ENCODE peak calls at places on chromosomes 2 and 18, in seven cellular contexts. Z, N, Y, M, X, D and W are unnamed samples.

GRCh38 chr2:70705160-70705850 is 62.7 kb downstream of the ADD2 start:
- DNase-seq in D (no peak), N (no peak), M (no peak), Y (no peak), Z (no peak), X (no peak), W (no peak)

GRCh38 chr18:25787281-25787680 is 303.1 kb downstream of the SS18 start:
- DNase-seq in Z (no peak), X (no peak), Y (no peak), N (no peak), M (no peak), D (no peak), W (no peak)

GRCh38 chr18:22710628-22711380 is 222.3 kb upstream of the RBBP8 start:
- DNase-seq in N (no peak), X (peak; percentile 45), D (peak; percentile 59), Y (peak; percentile 75), Z (no peak), M (peak; percentile 25), W (peak; percentile 54)

GRCh38 chr2:144941743-144942488 is 422.0 kb upstream of the ZEB2 start:
- DNase-seq in M (no peak), X (no peak), Z (no peak), N (no peak), D (no peak), Y (no peak), W (peak; percentile 1)

GRCh38 chr18:2547477-2548087 is 23.7 kb downstream of the METTL4 start:
- DNase-seq in Y (peak; percentile 27), N (no peak), M (peak; percentile 65), D (peak; percentile 73), X (no peak), Z (peak; percentile 80), W (peak; percentile 57)

GRCh38 chr2:56754066-56754615 is 570.4 kb downstream of the CCDC85A start:
- DNase-seq in X (no peak), M (no peak), D (no peak), Z (no peak), N (no peak), Y (no peak), W (no peak)

GRCh38 chr2:151952691-151953456 is 124.7 kb upstream of the ARL5A start:
- DNase-seq in Y (no peak), X (no peak), N (no peak), M (no peak), Z (no peak), D (no peak), W (no peak)

GRCh38 chr2:37784759-37785149 is 113.3 kb upstream of the CDC42EP3 start:
- DNase-seq in D (no peak), Z (no peak), Y (no peak), M (no peak), N (no peak), X (no peak), W (no peak)

GRCh38 chr2:36477744-36478143 is 120.2 kb downstream of the FEZ2 start:
- DNase-seq in N (no peak), Y (no peak), Z (no peak), X (no peak), M (no peak), D (no peak), W (no peak)

GRCh38 chr2:28901202-28901601 is 6.7 kb downstream of the WDR43 start:
- DNase-seq in Y (no peak), D (peak; percentile 8), X (no peak), M (peak; percentile 23), Z (no peak), N (no peak), W (no peak)

GRCh38 chr18:30192216-30192615 is 850.3 kb downstream of the DSC3 start:
- DNase-seq in Y (no peak), Z (no peak), D (no peak), N (no peak), M (peak; percentile 16), X (no peak), W (no peak)

GRCh38 chr2:43238813-43239212 is 12.4 kb upstream of the ZFP36L2 start:
- DNase-seq in M (no peak), N (no peak), D (peak; percentile 4), X (no peak), Y (no peak), Z (no peak), W (no peak)
- H3K27ac ChIP-seq in M (no peak overlapping the region), N (no peak overlapping the region), D (no peak overlapping the region), X (no peak overlapping the region), Y (no peak overlapping the region), Z (no peak overlapping the region), W (no peak overlapping the region)

DNA sequence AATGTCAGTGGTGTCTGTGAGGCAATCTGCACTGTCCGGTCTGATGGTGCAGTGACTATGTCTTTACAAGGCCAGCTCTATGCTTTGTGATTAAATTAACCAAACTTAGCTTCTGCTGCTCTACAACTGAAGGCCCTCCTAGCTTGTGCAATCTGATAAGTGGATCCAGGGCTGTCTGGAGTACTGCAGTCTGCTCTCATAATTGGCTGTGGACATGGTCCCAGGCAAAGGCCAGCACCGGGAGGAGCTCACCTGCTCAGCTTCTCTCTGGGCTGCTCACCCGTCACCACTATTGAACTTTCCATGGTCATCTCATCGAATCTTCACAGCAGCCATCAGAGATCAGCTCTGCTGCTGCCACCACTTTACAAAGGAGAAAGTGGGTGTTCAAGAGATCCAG is 13.0 kb upstream of the APCDD1 start:
- DNase-seq in M (no peak), N (no peak), Z (no peak), Y (no peak), D (no peak), X (no peak), W (no peak)
- H3K27ac ChIP-seq in M (no peak overlapping the region), N (no peak overlapping the region), Z (no peak overlapping the region), Y (no peak overlapping the region), D (no peak overlapping the region), X (no peak overlapping the region), W (no peak overlapping the region)

GRCh38 chr18:62948788-62949187 is 233.4 kb downstream of the PHLPP1 start:
- DNase-seq in N (no peak), D (no peak), X (no peak), Z (no peak), M (no peak), Y (no peak), W (no peak)
- H3K27ac ChIP-seq in N (peak overlapping the region; percentile 46), D (no peak overlapping the region), X (no peak overlapping the region), Z (no peak overlapping the region), M (no peak overlapping the region), Y (no peak overlapping the region), W (no peak overlapping the region)

DNA sequence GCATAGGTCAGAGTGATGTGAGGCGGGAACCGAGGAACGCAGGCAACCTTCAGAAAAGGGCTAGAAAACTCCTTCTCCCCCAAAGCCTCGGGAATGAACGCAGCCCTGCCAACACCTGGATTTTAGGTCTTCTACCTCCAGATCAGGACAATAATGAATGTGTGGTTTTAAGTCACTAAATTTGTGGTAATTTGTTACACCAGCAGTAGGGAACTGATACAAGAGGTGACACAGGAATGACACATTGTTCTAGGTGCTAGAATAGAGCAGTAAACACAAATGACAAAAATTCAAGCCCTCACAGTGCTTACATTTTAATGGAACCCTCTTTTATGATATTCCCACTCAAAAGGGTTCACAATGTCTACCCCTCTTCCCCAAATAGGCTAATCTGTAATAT is 39.2 kb upstream of the EML4 start:
- DNase-seq in X (no peak), N (no peak), M (no peak), Y (no peak), Z (no peak), D (no peak), W (no peak)
- H3K27ac ChIP-seq in X (no peak overlapping the region), N (no peak overlapping the region), M (no peak overlapping the region), Y (no peak overlapping the region), Z (peak overlapping the region; percentile 58), D (no peak overlapping the region), W (no peak overlapping the region)

DNA sequence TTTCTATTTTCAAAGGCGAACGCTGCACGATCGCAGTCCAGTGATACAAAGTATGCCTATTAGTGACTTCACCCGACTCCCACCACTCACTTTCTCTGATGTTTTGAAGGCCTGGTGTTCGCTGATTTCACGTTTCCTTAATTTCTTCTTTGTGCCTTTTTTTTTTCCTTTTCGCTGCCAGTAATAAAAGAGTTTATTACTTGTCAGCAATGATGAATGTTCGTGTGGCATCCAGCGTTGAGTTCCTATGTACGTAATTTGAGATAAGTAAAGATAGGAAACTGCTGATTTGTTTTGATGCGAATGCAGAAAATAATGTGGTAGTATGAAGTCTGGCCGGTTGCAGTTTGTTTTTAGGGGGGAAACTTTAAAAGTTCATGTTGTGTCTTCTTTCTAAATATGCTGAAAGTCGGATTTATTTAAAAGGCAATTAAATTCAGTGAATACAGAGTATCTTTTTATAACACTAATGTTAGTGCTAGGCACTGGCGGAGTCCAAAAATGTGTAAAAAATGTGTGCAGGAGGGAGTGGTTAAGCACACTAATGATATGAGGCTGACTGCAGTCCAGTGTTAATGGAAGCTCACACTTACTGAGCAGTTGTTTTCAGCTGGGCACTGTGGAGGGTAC is 828 bp downstream of the UBXN2A start:
- DNase-seq in N (no peak), M (no peak), D (peak; percentile 20), X (peak; percentile 23), Z (peak; percentile 16), Y (peak; percentile 16), W (peak; percentile 68)
- H3K27ac ChIP-seq in N (peak overlapping the region; percentile 76), M (no peak overlapping the region), D (peak overlapping the region; percentile 53), X (peak overlapping the region; percentile 95), Z (peak overlapping the region; percentile 73), Y (peak overlapping the region; percentile 90), W (peak overlapping the region; percentile 65)

DNA sequence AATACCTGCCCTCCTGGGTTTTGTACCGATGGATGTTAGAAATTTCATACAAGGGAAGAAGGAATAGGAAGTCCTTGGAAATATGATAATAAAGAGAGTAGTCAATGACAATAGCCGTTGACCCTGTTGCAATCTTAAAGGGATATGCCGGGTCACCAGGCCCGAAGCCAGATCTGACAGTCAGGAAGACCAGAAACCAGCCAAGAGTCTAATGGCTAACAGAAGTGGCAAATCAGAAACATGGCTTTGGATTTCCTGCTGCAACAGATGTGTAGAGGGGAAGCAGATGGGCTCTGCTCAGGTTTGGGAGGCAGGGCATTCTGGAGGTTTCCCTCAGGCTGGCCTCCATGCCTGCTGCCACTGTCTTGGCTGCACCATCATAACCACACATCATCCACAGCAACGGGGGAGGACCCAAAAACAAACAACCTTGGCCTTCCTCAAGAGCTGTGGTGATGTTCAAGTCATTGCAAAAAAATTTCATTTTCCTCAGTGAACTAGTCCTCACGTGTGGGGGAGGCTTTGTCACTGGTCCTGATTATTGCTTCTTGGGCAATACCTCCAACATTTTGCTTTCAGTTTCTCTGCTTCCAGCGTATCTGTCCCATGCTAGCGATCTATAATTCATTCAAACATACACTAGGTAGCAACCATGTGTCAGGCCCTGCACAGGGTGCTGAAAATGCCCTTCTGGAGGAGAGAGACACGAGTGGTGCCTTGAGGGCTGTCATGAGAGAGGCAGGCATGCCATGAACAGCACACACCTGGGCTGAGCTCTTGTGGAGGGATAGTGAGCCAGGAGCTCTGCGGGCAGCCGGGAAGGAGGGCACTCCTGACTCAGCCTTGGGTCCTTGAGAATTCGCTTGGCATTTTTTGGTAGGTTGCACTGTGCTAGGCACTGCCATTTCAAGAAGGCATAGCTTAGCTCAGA is 48.2 kb upstream of the LGALSL start:
- DNase-seq in Y (no peak), Z (no peak), X (peak; percentile 41), D (peak; percentile 96), N (no peak), M (no peak), W (peak; percentile 90)
- H3K27ac ChIP-seq in Y (peak overlapping the region; percentile 8), Z (no peak overlapping the region), X (peak overlapping the region; percentile 71), D (peak overlapping the region; percentile 57), N (no peak overlapping the region), M (no peak overlapping the region), W (no peak overlapping the region)